ENCODE peak calls at places on chromosomes 2 and 18, in nine cellular contexts. T, O, H, L, A, S, V, J and M are unnamed samples.

GRCh38 chr2:30366199-30366691 is 80.8 kb upstream of the LCLAT1 start:
- DNase-seq in J (peak), L (no peak), O (no peak), A (no peak), H (no peak), V (no peak), T (no peak), S (no peak), M (no peak)

GRCh38 chr2:196315388-196316049 is 144.1 kb upstream of the STK17B start:
- DNase-seq in V (no peak), O (no peak), A (no peak), T (no peak), H (no peak), J (no peak), S (no peak), L (no peak), M (no peak)

GRCh38 chr2:166042768-166043390 is 84.9 kb downstream of the SCN1A start:
- DNase-seq in J (no peak), V (no peak), O (no peak), T (no peak), S (no peak), A (no peak), H (no peak), L (no peak), M (no peak)

GRCh38 chr2:117212562-117212961 is 601.9 kb upstream of the DDX18 start:
- DNase-seq in L (no peak), J (no peak), T (no peak), V (no peak), A (no peak), O (no peak), H (no peak), S (no peak), M (no peak)

GRCh38 chr2:165725421-165725820 is 68.6 kb downstream of the GALNT3 start:
- DNase-seq in J (no peak), S (no peak), V (no peak), H (no peak), L (no peak), O (no peak), T (peak), A (no peak), M (no peak)

GRCh38 chr18:61967242-61967891 is 74.6 kb upstream of the RNF152 start:
- DNase-seq in S (no peak), H (no peak), A (no peak), L (no peak), V (no peak), T (no peak), J (no peak), O (no peak), M (no peak)

GRCh38 chr2:120647487-120647886 is 88.2 kb upstream of the GLI2 start:
- DNase-seq in H (no peak), S (no peak), O (no peak), A (no peak), L (no peak), T (peak), V (no peak), J (no peak), M (no peak)

GRCh38 chr2:143169105-143169504 is 39.9 kb downstream of the ARHGAP15 start:
- DNase-seq in O (no peak), L (no peak), H (no peak), V (no peak), T (no peak), A (no peak), J (no peak), S (no peak), M (no peak)

GRCh38 chr2:68908392-68908970 is 37.3 kb upstream of the BMP10 start:
- DNase-seq in O (peak), L (peak), T (peak), J (peak), S (peak), H (peak), A (peak), V (peak), M (no peak)

GRCh38 chr2:40256649-40257048 is 195.2 kb downstream of the SLC8A1 start:
- DNase-seq in H (peak), S (no peak), V (no peak), J (no peak), L (no peak), A (no peak), O (no peak), T (no peak), M (no peak)

GRCh38 chr2:186339716-186340115 is 146.3 kb upstream of the ZC3H15 start:
- DNase-seq in A (no peak), O (no peak), T (no peak), L (no peak), H (no peak), J (no peak), S (no peak), V (no peak), M (no peak)

GRCh38 chr2:66851449-66851872 is 416.5 kb downstream of the MEIS1 start:
- DNase-seq in V (no peak), A (no peak), H (no peak), L (no peak), J (no peak), S (no peak), O (no peak), T (peak), M (no peak)

GRCh38 chr2:54588244-54588899 is 132.2 kb downstream of the SPTBN1 start:
- DNase-seq in S (no peak), L (no peak), A (no peak), O (no peak), T (no peak), V (no peak), J (no peak), H (no peak), M (no peak)

GRCh38 chr2:176504431-176504830 is 235.2 kb downstream of the MTX2 start:
- DNase-seq in H (no peak), V (no peak), L (no peak), A (no peak), J (no peak), O (no peak), S (no peak), T (no peak), M (no peak)

GRCh38 chr2:234565842-234566619 is 69.2 kb upstream of the ARL4C start:
- DNase-seq in H (no peak), L (no peak), J (no peak), T (no peak), A (no peak), O (no peak), V (no peak), S (no peak), M (no peak)

GRCh38 chr2:238344517-238344916 is 24.2 kb downstream of the TRAF3IP1 start:
- DNase-seq in S (no peak), O (no peak), V (no peak), A (no peak), H (peak), T (no peak), J (no peak), L (no peak), M (no peak)

GRCh38 chr2:209958016-209958415 is 44.4 kb upstream of the RPE start:
- DNase-seq in J (no peak), T (no peak), S (no peak), V (no peak), O (no peak), A (no peak), H (no peak), L (no peak), M (no peak)

GRCh38 chr2:126884861-126885481 is 13.7 kb upstream of the TEX51 start:
- DNase-seq in O (no peak), A (no peak), T (no peak), H (no peak), V (no peak), S (no peak), L (no peak), J (no peak), M (no peak)

GRCh38 chr2:189574793-189575475 is 5.7 kb downstream of the SLC40A1 start:
- DNase-seq in S (no peak), V (no peak), A (no peak), O (no peak), J (no peak), L (no peak), H (no peak), T (no peak), M (no peak)

GRCh38 chr2:167294031-167294774 is 405.9 kb downstream of the XIRP2 start:
- DNase-seq in O (no peak), J (no peak), S (no peak), L (no peak), A (peak), V (no peak), H (peak), T (no peak), M (peak)

GRCh38 chr2:74728842-74729241 is 74.8 kb downstream of the SEMA4F start:
- DNase-seq in S (no peak), L (no peak), T (no peak), A (no peak), J (no peak), O (no peak), V (no peak), H (no peak), M (no peak)

GRCh38 chr18:14189858-14190257 is 57.6 kb upstream of the ZNF519 start:
- DNase-seq in L (no peak), O (no peak), A (no peak), T (peak), S (no peak), J (no peak), H (no peak), V (no peak), M (no peak)

GRCh38 chr2:27715318-27716165 is 51.9 kb downstream of the SLC4A1AP start:
- DNase-seq in J (peak), S (peak), L (no peak), A (peak), T (no peak), V (no peak), H (peak), O (peak), M (no peak)

GRCh38 chr2:119233326-119234020 is 9.8 kb downstream of the STEAP3 start:
- DNase-seq in A (no peak), H (no peak), S (no peak), L (no peak), O (no peak), T (no peak), J (no peak), V (no peak), M (no peak)

GRCh38 chr18:48929951-48930713 is 20.6 kb downstream of the SMAD7 start:
- DNase-seq in T (peak), A (no peak), J (peak), L (no peak), S (no peak), V (no peak), O (no peak), H (no peak), M (no peak)

GRCh38 chr2:16012626-16013501 is 72.5 kb downstream of the MYCN start:
- DNase-seq in A (no peak), H (peak), J (no peak), O (no peak), V (peak), T (no peak), S (no peak), L (no peak), M (peak)

GRCh38 chr2:219688560-219689445 is 61.4 kb downstream of the SLC4A3 start:
- DNase-seq in O (no peak), S (no peak), H (no peak), V (no peak), A (peak), J (no peak), L (no peak), T (peak), M (peak)

GRCh38 chr2:145015561-145015960 is 495.6 kb upstream of the ZEB2 start:
- DNase-seq in J (no peak), S (no peak), A (no peak), O (no peak), V (no peak), L (no peak), T (no peak), H (no peak), M (no peak)

GRCh38 chr18:2805970-2806943 is 40.5 kb upstream of the EMILIN2 start:
- DNase-seq in S (no peak), V (peak), H (peak), L (no peak), J (no peak), T (peak), A (no peak), O (no peak), M (no peak)

GRCh38 chr2:128644745-128645256 is 326.1 kb upstream of the HS6ST1 start:
- DNase-seq in V (no peak), A (no peak), S (no peak), H (no peak), L (no peak), T (no peak), O (no peak), J (no peak), M (no peak)

GRCh38 chr18:23453657-23454011 is 547 bp downstream of the RIOK3 start:
- DNase-seq in V (no peak), L (no peak), H (no peak), T (peak), J (no peak), A (no peak), S (no peak), O (no peak), M (no peak)

GRCh38 chr2:240558229-240558885 is 569 bp upstream of the ANKMY1 start:
- DNase-seq in L (no peak), J (no peak), S (no peak), T (no peak), O (no peak), H (no peak), A (no peak), V (no peak), M (no peak)

GRCh38 chr2:201880620-201881381 is 74.5 kb downstream of the CDK15 start:
- DNase-seq in V (no peak), J (no peak), L (no peak), T (no peak), O (peak), H (no peak), A (no peak), S (no peak), M (no peak)

GRCh38 chr2:225272173-225272572 is 127.3 kb upstream of the NYAP2 start:
- DNase-seq in J (no peak), O (no peak), T (no peak), S (no peak), V (no peak), A (no peak), H (no peak), L (no peak), M (no peak)

GRCh38 chr2:44780406-44780805 is 161.1 kb upstream of the SIX3 start:
- DNase-seq in H (no peak), V (no peak), L (no peak), J (no peak), S (no peak), A (no peak), O (no peak), T (no peak), M (no peak)

GRCh38 chr2:10741139-10741538 is 19.7 kb downstream of the ATP6V1C2 start:
- DNase-seq in A (no peak), H (peak), J (no peak), L (no peak), O (no peak), T (no peak), S (no peak), V (no peak), M (no peak)

GRCh38 chr2:40403233-40403841 is 48.6 kb downstream of the SLC8A1 start:
- DNase-seq in J (no peak), L (no peak), H (no peak), S (no peak), V (no peak), A (no peak), O (no peak), T (peak), M (no peak)

GRCh38 chr2:50004667-50005066 is 850.4 kb upstream of the FSHR start:
- DNase-seq in V (no peak), L (no peak), H (no peak), J (no peak), A (no peak), T (no peak), S (no peak), O (no peak), M (no peak)